ENCODE peak calls at places on chromosomes 13 and 19, in ten cellular contexts. Y, J, L, R, P, Q, Z, X, C and W are unnamed samples.

GRCh38 chr13:20393273-20394235 is 132.1 kb downstream of the CRYL1 start:
- DNase-seq in Q (no peak), Y (no peak), C (no peak), R (no peak), X (no peak), Z (no peak), P (no peak), L (no peak), J (no peak), W (no peak)

GRCh38 chr13:113065406-113066141 is 40.0 kb upstream of the F7 start:
- DNase-seq in Y (no peak), P (peak), Q (no peak), Z (no peak), X (no peak), J (no peak), R (no peak), L (no peak), C (no peak), W (no peak)

GRCh38 chr19:34256835-34257558 is 2.6 kb downstream of the GARRE1 start:
- DNase-seq in Z (no peak), Q (no peak), L (no peak), J (no peak), X (no peak), P (no peak), R (no peak), Y (no peak), C (no peak), W (no peak)

GRCh38 chr13:38350114-38350617 is 515 bp downstream of the UFM1 start:
- DNase-seq in J (no peak), L (peak), C (no peak), Q (peak), Y (peak), P (peak), Z (peak), R (peak), X (peak), W (peak)

GRCh38 chr19:18942692-18943091 is 1.7 kb upstream of the HOMER3 start:
- DNase-seq in Z (no peak), R (no peak), X (no peak), L (no peak), C (no peak), Q (no peak), P (no peak), Y (no peak), J (no peak), W (no peak)

GRCh38 chr13:92676246-92676645 is 550.4 kb upstream of the GPC6 start:
- DNase-seq in J (no peak), P (no peak), Z (no peak), R (no peak), Q (no peak), L (no peak), C (no peak), Y (no peak), X (no peak), W (no peak)

GRCh38 chr13:34108396-34108795 is 290.4 kb downstream of the RFC3 start:
- DNase-seq in Y (no peak), R (no peak), Q (no peak), X (no peak), Z (no peak), J (no peak), L (no peak), C (no peak), P (peak), W (no peak)

GRCh38 chr19:45440873-45441654 is 17.3 kb upstream of the ERCC1 start:
- DNase-seq in L (no peak), C (peak), P (peak), X (no peak), Y (no peak), R (no peak), Q (no peak), Z (no peak), J (no peak), W (no peak)

GRCh38 chr19:34244611-34245299 is 9.6 kb upstream of the GARRE1 start:
- DNase-seq in P (peak), Q (no peak), Y (no peak), R (no peak), C (no peak), X (no peak), J (no peak), Z (no peak), L (no peak), W (no peak)